ENCODE peak calls at places on chromosomes 6 and 20, in seven cellular contexts. W is B cell, C is fibroblast of pulmonary artery, Z is GM13977, Q is GM10248, F is tibial nerve, P is activated B cell treated with CpG ODN at 0.5 μM for 24 hours. U is an unnamed sample.

GRCh38 chr6:7644394-7644793 is 54.4 kb downstream of the SNRNP48 start:
- DNase-seq in P (no peak), F (no peak), Q (no peak), C (no peak), Z (no peak), W (no peak), U (no peak)

GRCh38 chr6:167932468-167933276 is 64.8 kb upstream of the KIF25 start:
- DNase-seq in F (no peak), Q (no peak), W (no peak), C (no peak), P (no peak), Z (no peak), U (peak)

GRCh38 chr20:12414446-12415274 is 497.0 kb downstream of the BTBD3 start:
- DNase-seq in P (no peak), C (peak), W (no peak), Z (no peak), F (no peak), Q (no peak), U (peak)

GRCh38 chr20:57372581-57373350 is 18.4 kb upstream of the RBM38 start:
- DNase-seq in Q (no peak), C (no peak), F (no peak), Z (no peak), W (no peak), P (no peak), U (no peak)

GRCh38 chr6:138569970-138570715 is 70.8 kb upstream of the NHSL1 start:
- DNase-seq in P (no peak), Z (no peak), Q (no peak), W (no peak), F (no peak), C (no peak), U (no peak)

GRCh38 chr6:37109714-37110454 is 60.1 kb upstream of the PIM1 start:
- DNase-seq in Z (no peak), C (no peak), W (no peak), F (no peak), Q (no peak), P (no peak), U (peak)

GRCh38 chr6:132060591-132060990 is 109.4 kb upstream of the CCN2 start:
- DNase-seq in W (no peak), F (no peak), P (no peak), Q (no peak), Z (no peak), C (peak), U (peak)

GRCh38 chr6:20366082-20366834 is 35.4 kb upstream of the E2F3 start:
- DNase-seq in Z (no peak), W (peak), P (no peak), F (no peak), C (no peak), Q (no peak), U (no peak)

GRCh38 chr20:62356948-62357667 is 10.0 kb downstream of the LAMA5 start:
- DNase-seq in Q (no peak), Z (no peak), P (no peak), W (no peak), C (peak), F (no peak), U (peak)

GRCh38 chr6:156957931-156958547 is 180.9 kb downstream of the ARID1B start:
- DNase-seq in P (no peak), F (no peak), Z (peak), W (no peak), Q (no peak), C (no peak), U (no peak)

GRCh38 chr20:44580581-44581268 is 1.7 kb upstream of the PKIG start:
- DNase-seq in F (no peak), W (no peak), Z (no peak), Q (no peak), P (no peak), C (no peak), U (peak)

GRCh38 chr6:43505718-43506117 is 4.4 kb downstream of the LRRC73 start:
- DNase-seq in F (no peak), W (no peak), Z (no peak), Q (no peak), C (no peak), P (no peak), U (no peak)
- TF ChIP-seq CTCF in F (no peak), W (no peak), Z (no peak), Q (no peak), C (no peak), P (no peak), U (no peak)

DNA sequence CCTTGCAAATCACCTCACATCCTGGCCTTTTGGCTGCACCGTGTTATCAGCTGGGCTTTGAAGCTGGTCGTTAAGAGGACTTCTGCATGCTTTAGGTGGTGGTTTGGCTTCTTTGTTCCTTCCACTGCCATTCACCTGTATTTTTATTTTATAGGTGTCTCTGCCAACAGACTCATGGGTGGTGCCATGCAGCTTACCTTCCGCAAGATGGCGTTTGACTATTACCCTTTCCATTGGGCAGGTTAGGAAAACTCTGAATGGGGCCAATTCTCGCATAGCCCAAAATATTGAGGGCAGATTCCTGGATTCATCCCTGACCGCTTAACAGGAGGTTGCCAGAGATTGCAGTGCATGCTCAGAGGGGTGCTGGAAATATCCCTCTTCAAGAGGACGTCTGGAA is 32.4 kb downstream of the TAF11 start:
- DNase-seq in P (no peak), Q (no peak), F (no peak), Z (no peak), W (no peak), C (no peak), U (no peak)
- TF ChIP-seq CTCF in P (no peak), Q (no peak), F (no peak), Z (no peak), W (no peak), C (peak), U (no peak)

GRCh38 chr6:19297880-19298279 is 539.3 kb upstream of the ID4 start:
- DNase-seq in Q (no peak), Z (no peak), C (no peak), P (no peak), W (no peak), F (no peak), U (no peak)
- TF ChIP-seq CTCF in Q (no peak), Z (no peak), C (no peak), P (no peak), W (no peak), F (no peak), U (no peak)

DNA sequence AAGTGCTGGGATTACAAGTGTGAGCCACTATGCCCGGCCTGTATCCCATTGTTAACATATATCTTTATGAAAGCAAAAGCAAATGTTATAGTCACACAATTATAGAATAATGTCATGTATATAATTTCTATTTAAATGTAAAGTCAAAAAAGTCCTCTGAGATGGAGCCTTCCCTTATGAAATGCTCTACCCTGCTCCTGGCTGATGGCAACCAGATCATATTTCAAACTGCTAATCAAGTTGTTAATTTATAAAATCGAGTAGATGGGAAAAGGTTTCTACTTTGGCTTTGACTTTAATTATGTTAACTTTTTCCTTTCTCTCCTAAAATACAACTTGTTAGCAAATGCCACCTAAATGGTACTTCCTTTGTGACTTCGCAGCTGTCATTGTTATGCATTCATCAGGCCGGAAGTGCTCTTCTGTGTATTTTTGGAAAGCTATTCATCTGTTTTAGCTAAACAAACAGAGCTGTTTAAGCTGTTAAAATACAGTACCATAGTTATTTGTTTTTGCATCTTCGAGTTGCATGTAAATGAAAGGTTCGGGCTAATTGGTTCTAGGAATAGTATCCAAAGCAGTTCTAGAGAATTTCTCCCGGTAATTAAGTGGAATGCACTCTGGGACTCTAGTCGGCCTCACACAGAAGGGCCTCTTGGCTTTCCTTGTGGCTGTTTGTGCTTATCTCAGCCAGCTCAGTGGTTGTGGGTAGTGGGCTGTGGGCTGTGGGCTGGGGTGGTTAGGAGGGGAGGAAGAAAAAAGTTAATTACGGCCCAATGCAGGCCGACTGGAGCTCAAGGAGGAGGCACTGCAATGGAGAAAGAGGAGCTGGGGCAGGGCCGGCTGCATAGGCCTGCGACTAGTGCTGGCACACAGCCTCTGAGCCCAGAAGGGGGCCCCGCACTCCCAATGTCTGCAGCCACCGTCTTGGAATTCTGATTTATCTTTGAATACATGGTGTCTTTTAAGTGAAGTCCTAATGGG is 34.8 kb downstream of the SLC35D3 start:
- DNase-seq in Q (no peak), W (no peak), F (no peak), C (no peak), Z (no peak), P (no peak), U (no peak)
- TF ChIP-seq CTCF in Q (no peak), W (no peak), F (no peak), C (no peak), Z (no peak), P (no peak), U (no peak)

GRCh38 chr20:3847419-3847940 is 846 bp downstream of the MAVS start:
- DNase-seq in F (no peak), Q (no peak), W (no peak), P (no peak), Z (peak), C (peak), U (no peak)

GRCh38 chr20:3846378-3846739 is 275 bp upstream of the MAVS start:
- DNase-seq in Z (no peak), C (no peak), F (no peak), Q (no peak), W (no peak), P (no peak), U (no peak)

GRCh38 chr20:3848565-3848964 is 1.9 kb downstream of the MAVS start:
- DNase-seq in Q (no peak), Z (peak), F (no peak), W (no peak), P (no peak), C (no peak), U (no peak)

GRCh38 chr20:3843490-3843889 is 3.1 kb upstream of the MAVS start:
- DNase-seq in C (peak), W (no peak), F (no peak), Z (peak), P (no peak), Q (peak), U (peak)

DNA sequence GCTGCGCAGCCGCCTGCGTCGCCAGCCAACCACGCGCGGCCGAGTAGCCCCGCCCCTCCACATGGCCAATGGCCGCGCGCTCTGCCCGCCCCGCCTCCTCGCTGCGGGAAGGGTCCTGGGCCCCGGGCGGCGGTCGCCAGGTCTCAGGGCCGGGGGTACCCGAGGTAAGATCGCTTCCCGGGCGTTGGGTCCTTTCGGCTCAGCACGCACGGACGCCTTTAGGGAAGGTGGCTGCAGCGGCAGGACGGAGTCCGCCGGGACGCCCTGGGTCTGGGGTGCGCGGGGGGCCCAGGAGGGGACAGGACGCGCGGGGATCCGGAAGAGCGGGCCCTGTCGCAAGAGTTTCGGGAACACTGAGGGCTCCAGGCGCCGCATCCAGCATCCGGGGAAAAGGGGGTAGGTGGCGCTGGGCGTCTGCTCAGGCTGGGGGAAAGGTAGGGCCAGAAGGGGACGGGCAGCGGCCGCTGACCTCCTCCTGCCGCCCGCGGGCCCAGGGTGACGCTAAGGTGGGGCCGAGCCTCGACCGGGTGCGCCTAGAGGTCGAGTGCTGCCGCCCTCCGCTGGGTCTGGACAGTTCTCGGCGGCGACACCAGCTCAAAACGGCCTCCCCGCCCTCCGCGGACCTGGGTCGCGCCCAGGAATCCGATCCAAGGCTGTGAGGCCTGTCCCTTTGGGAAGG is at the start of gene MAVS:
- DNase-seq in Z (peak), P (peak), C (peak), W (peak), F (peak), Q (peak), U (peak)
- TF ChIP-seq CTCF in Z (peak), P (no peak), C (no peak), W (no peak), F (no peak), Q (peak), U (no peak)

GRCh38 chr20:1118336-1119127 is at the start of gene PSMF1:
- DNase-seq in P (peak), W (peak), F (peak), Z (peak), C (peak), Q (peak), U (peak)
- TF ChIP-seq CTCF in P (no peak), W (no peak), F (no peak), Z (no peak), C (no peak), Q (no peak), U (no peak)

DNA sequence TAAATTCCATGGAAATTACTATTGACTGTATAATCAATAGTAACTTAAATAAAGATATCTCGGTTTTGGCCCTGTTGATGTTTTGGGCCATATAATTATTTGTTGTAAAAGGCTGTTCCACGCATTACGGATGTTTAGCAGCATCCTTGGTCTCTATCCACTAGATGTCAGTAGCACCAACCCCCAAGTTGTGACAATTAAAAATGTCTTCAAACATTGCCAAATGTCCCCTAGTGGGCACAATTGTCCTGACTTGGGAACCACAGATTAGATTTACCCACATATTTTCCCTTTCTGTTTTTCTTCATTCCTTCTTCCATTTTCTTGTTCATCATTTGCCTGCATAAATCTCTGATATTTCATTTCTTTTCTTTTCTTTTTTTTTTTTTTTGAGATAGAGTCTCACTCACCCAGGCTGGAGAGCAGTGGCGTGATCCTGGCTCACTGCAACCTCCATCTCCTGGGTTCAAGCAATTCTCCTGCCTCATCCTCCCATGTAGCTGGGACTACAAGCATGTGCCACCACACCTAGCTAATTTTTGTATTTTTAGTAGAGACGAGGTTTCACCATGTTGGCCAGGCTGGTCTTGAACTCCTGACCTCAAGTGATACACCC is 13.6 kb upstream of the WFDC8 start:
- DNase-seq in P (no peak), F (no peak), Z (peak), W (peak), Q (peak), C (peak), U (peak)
- TF ChIP-seq CTCF in P (no peak), F (peak), Z (peak), W (peak), Q (peak), C (peak), U (peak)

DNA sequence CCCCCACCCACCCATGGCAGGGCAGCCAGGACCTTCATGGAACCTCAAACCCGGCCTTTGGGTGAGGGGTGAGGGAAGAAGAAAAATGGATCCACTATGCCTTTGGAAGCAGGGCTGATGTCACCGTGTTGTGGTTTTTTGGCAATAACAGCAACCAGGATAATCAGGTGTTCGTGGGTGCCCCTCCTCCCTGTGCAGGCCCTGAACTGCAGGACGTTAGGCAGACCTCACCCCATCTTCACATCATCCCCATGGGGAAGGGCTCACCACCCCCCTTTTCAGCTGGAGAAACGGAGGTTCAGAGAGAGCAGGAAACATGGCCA is 3.6 kb downstream of the GABRR2 start:
- DNase-seq in F (no peak), Z (no peak), Q (no peak), C (no peak), W (no peak), P (no peak), U (no peak)
- TF ChIP-seq CTCF in F (no peak), Z (no peak), Q (no peak), C (no peak), W (no peak), P (no peak), U (no peak)

GRCh38 chr6:136524936-136525413 is 25.2 kb downstream of the MAP7 start:
- DNase-seq in F (no peak), W (no peak), Z (no peak), P (no peak), Q (no peak), C (no peak), U (no peak)

GRCh38 chr6:136524339-136524935 is 25.8 kb downstream of the MAP7 start:
- DNase-seq in W (no peak), Q (no peak), Z (no peak), C (no peak), F (no peak), P (no peak), U (no peak)

GRCh38 chr6:136526937-136527336 is 23.3 kb downstream of the MAP7 start:
- DNase-seq in P (no peak), F (no peak), Q (no peak), W (no peak), C (no peak), Z (no peak), U (no peak)

GRCh38 chr6:136526196-136526930 is 23.9 kb downstream of the MAP7 start:
- DNase-seq in W (peak), C (peak), Q (peak), P (no peak), F (no peak), Z (no peak), U (peak)

GRCh38 chr6:136525586-136526195 is 24.5 kb downstream of the MAP7 start:
- DNase-seq in P (no peak), W (no peak), C (peak), F (no peak), Q (no peak), Z (no peak), U (no peak)
- TF ChIP-seq CTCF in P (no peak), W (no peak), C (no peak), F (no peak), Q (no peak), Z (no peak), U (no peak)

U was measured in fibroblast of villous mesenchyme.